ENCODE peak calls at places on chromosomes 6 and 20, in ten cellular contexts. W is BJ; B is CD8-positive, alpha-beta memory T cell; Q is GM23338; E is HL-60; Y is AG10803; T is cardiac fibroblast; J is SJSA1; U is fibroblast of lung; D is esophagus muscularis mucosa. S is an unnamed sample.

GRCh38 chr6:73702444-73702843 is 6.4 kb downstream of the CD109 start:
- DNase-seq in T (no peak), D (no peak), U (no peak), B (no peak), Q (no peak), W (no peak), J (no peak), Y (no peak), E (no peak), S (no peak)

GRCh38 chr6:137819740-137820139 is 47.3 kb upstream of the TNFAIP3 start:
- DNase-seq in T (peak), U (no peak), W (no peak), Q (no peak), Y (no peak), E (no peak), B (peak), J (no peak), D (no peak), S (no peak)

GRCh38 chr20:13147971-13148370 is 73.1 kb upstream of the ISM1 start:
- DNase-seq in Y (peak), J (no peak), Q (no peak), E (no peak), W (no peak), U (no peak), T (no peak), B (no peak), D (no peak), S (no peak)

GRCh38 chr6:121726596-121726995 is 291.1 kb downstream of the GJA1 start:
- DNase-seq in Y (no peak), Q (no peak), T (peak), B (no peak), D (no peak), J (no peak), W (no peak), E (no peak), U (no peak), S (no peak)

GRCh38 chr6:121436966-121437756 is 1.7 kb downstream of the GJA1 start:
- DNase-seq in T (peak), U (peak), Y (peak), D (no peak), W (no peak), Q (peak), B (no peak), J (peak), E (no peak), S (no peak)

GRCh38 chr6:74705451-74705850 is 500.4 kb downstream of the COL12A1 start:
- DNase-seq in U (no peak), W (no peak), T (no peak), J (no peak), Q (no peak), D (no peak), Y (peak), E (no peak), B (no peak), S (no peak)

GRCh38 chr20:32807706-32808105 is 12.0 kb upstream of the MAPRE1 start:
- DNase-seq in Y (no peak), E (no peak), T (no peak), D (no peak), J (no peak), Q (peak), B (no peak), U (no peak), W (no peak), S (no peak)

GRCh38 chr20:16975682-16976081 is 227.5 kb downstream of the OTOR start:
- DNase-seq in W (no peak), B (no peak), U (no peak), T (no peak), E (no peak), Y (no peak), J (no peak), D (no peak), Q (no peak), S (no peak)

DNA sequence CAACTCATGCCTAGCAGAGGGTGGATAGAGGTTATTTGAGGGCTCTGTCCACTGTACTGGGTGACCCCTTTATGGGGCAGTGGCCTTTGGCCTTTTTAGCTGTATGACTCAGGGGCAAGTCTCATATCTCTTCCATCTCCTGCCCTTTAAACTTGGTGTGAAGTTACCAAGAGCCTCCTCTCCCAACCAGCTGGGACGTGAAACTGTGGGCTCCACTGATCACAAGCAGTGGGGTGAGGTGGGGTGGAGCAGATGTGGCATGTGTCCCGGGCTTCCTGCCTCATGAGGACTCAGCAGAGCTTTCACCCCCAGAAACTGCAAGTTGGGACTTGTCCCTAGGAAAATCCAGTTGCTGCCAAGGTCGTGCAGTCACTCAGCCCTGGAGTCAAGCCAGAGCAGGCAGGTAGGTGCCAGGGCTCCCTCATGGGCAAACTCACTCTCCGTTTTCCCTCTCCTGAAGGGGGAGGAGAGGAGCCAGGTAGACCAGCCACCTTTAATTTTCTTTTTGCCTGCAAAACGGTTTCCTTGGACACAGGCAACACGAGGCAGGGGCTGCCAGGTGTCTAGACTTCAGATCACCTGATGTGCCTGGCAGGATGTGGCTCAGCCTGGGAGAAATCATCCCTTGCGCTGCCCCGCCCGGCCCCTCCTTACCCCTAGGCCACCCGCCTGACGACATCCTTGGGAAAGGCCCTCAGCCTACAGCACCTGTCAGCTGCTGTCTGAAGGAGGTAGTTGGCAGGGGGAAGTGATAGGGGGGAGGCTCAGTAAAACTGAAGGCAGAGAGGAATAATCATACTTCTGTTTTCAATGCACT is 4.0 kb downstream of the CDKN1A start:
- DNase-seq in Q (peak), T (no peak), E (peak), D (no peak), U (peak), B (peak), W (no peak), Y (peak), J (no peak), S (no peak)
- H3K4me3 ChIP-seq in Q (no peak), T (peak), E (no peak), D (no peak), U (no peak), B (no peak), W (peak), Y (peak), J (no peak), S (peak)

GRCh38 chr6:148771896-148772554 is 25.2 kb downstream of the UST start:
- DNase-seq in B (no peak), T (no peak), D (no peak), Q (no peak), U (no peak), E (no peak), J (no peak), W (no peak), Y (no peak), S (no peak)
- H3K4me3 ChIP-seq in B (no peak), T (no peak), D (no peak), Q (no peak), U (no peak), E (no peak), J (no peak), W (no peak), Y (no peak), S (no peak)

DNA sequence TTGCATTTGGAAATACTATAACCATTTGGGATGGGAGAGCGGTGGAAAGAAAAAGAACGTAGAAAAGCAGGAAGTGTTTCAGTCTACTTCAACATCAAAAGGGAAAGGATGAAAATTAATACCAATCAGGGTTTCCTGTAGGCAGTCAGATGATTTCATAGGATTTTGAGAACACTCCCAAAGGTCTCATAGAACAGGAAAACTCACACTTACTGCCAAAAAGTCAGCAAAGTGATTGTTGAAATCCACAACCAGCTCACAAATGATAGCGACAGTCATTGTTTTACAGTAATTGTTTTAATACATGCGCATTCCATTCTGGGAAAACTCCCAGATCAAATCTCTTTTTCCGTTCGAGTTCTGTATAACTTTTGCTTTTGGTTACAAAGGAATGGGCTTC is 5.3 kb upstream of the CNKSR3 start:
- DNase-seq in D (no peak), Y (no peak), T (no peak), E (no peak), J (no peak), Q (no peak), U (no peak), B (no peak), W (no peak), S (no peak)
- H3K4me3 ChIP-seq in D (peak), Y (peak), T (peak), E (no peak), J (no peak), Q (no peak), U (peak), B (no peak), W (no peak), S (peak)

GRCh38 chr6:36832313-36832712 is 6.9 kb downstream of the CPNE5 start:
- DNase-seq in Y (no peak), U (no peak), T (no peak), B (no peak), Q (no peak), D (no peak), J (no peak), W (no peak), E (no peak), S (no peak)

GRCh38 chr6:36836091-36836770 is 3.0 kb downstream of the CPNE5 start:
- DNase-seq in Y (no peak), W (no peak), D (no peak), T (no peak), B (no peak), Q (no peak), J (no peak), U (no peak), E (no peak), S (no peak)

GRCh38 chr6:36833182-36833789 is 6.0 kb downstream of the CPNE5 start:
- DNase-seq in Y (no peak), B (no peak), D (no peak), W (no peak), E (no peak), Q (no peak), U (no peak), J (no peak), T (no peak), S (no peak)

GRCh38 chr6:36836771-36837339 is 2.4 kb downstream of the CPNE5 start:
- DNase-seq in D (no peak), J (no peak), T (no peak), B (no peak), Q (no peak), E (no peak), W (no peak), U (no peak), Y (no peak), S (no peak)

DNA sequence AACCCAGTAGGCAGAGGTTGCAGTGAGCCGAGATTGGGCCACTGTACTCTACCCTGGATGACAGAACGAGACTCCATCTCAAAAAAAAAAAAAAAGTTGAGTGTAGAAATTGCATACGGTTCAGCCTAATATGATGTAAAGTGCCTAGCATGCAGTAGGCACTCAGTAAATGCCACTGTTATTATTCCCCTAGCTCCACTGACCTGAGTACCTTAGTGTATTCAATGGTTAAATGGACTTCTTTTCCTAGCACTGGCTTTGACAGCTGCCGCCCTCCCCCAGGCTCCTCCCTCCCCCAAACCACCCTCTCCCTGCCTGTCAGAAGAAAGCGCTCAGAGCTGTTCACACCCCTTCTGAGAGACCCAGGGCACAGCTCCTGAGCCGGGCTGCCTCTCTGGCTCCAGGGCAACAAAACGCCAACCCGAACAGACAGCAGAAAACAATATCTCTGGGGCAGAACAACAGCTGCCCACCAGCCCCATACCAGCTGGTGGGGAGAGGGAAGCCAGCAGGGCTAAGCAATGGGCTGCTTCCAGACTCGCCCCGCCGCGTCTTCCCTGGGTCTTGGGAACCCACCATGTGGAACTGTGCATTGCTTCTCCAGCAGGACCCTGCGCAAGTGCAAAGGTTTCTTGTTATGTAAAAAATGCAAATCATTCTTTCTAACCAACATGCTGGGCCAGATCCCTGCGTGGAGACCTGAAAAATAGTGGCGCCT is 4.5 kb downstream of the CPNE5 start:
- DNase-seq in Y (no peak), J (no peak), D (no peak), Q (peak), U (no peak), T (no peak), B (no peak), W (no peak), E (no peak), S (no peak)
- H3K4me3 ChIP-seq in Y (no peak), J (no peak), D (no peak), Q (peak), U (no peak), T (no peak), B (no peak), W (no peak), E (no peak), S (no peak)

GRCh38 chr6:157376241-157376640 is 4.7 kb upstream of the ZDHHC14 start:
- DNase-seq in Y (no peak), T (no peak), Q (no peak), J (no peak), D (no peak), B (no peak), W (no peak), E (no peak), U (no peak), S (no peak)
- H3K4me3 ChIP-seq in Y (no peak), T (no peak), Q (no peak), J (no peak), D (no peak), B (no peak), W (no peak), E (no peak), U (no peak), S (no peak)

GRCh38 chr6:117265425-117266266 is at the start of gene VGLL2:
- DNase-seq in B (no peak), E (no peak), D (peak), T (peak), Q (peak), U (peak), Y (peak), J (peak), W (no peak), S (no peak)

GRCh38 chr6:117266267-117266797 is 974 bp downstream of the VGLL2 start:
- DNase-seq in T (no peak), U (no peak), J (no peak), Q (peak), D (peak), Y (no peak), E (no peak), W (no peak), B (no peak), S (no peak)

GRCh38 chr6:117266948-117267347 is 1.6 kb downstream of the VGLL2 start:
- DNase-seq in W (no peak), J (no peak), B (no peak), E (no peak), Q (no peak), T (no peak), D (peak), Y (no peak), U (no peak), S (no peak)

GRCh38 chr6:117263353-117263927 is 1.9 kb upstream of the VGLL2 start:
- DNase-seq in D (no peak), W (no peak), J (no peak), U (no peak), Y (no peak), B (no peak), T (no peak), E (no peak), Q (no peak), S (no peak)

GRCh38 chr6:117264487-117265424 is 602 bp upstream of the VGLL2 start:
- DNase-seq in Q (peak), W (no peak), B (no peak), Y (peak), D (no peak), J (no peak), U (peak), T (peak), E (no peak), S (no peak)
- H3K4me3 ChIP-seq in Q (peak), W (peak), B (no peak), Y (peak), D (peak), J (peak), U (peak), T (peak), E (no peak), S (peak)

DNA sequence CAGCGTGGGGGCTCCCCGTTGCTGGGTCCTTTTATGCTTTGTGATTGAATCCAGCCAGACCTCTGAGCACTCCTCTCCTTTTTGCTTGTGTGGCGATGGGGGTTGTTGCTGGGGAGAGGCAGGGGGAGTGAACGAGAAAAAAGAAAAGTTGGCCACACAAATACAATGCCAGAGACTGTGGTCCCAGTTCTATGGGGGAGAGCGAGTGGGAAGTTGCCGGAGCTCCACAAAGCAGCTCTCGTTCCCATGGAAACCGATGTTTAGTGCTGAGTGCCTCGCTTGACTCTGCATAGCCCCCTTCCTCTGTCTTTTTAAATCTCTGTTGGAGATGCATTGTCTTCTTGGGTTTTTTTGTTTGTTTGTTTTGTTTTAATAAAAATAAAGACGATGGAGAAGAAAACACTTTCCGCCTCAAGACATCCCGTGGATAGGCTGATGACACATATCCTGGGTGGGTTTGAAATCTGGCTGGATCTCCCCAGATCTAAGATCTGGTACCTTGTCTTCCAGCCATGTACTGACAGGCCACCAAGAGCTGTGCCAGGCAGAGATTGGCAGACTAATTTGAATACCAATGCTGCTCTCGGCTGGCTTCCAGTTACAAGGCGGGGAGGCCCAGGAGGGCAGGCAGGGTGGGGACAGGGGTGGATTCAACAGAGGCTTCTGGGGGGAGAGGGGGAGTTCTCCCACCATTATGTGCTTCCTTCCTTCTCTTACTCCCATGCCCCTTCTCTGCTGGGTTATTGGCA is 529.3 kb downstream of the QKI start:
- DNase-seq in J (peak), B (no peak), Y (peak), E (no peak), U (peak), T (no peak), Q (peak), D (no peak), W (no peak), S (no peak)
- H3K4me3 ChIP-seq in J (peak), B (no peak), Y (peak), E (no peak), U (no peak), T (no peak), Q (peak), D (no peak), W (no peak), S (peak)